ENCODE peak calls at places on chromosomes 5 and 9, in ten cellular contexts. One of them, this sample, is unnamed.

GRCh38 chr5:92353107-92354030 is 970.3 kb upstream of the ARRDC3 start:
- DNase-seq in spleen: no peak
- DNase-seq in CD8-positive, alpha-beta T cell: no peak
- DNase-seq in brain microvascular endothelial cell: no peak
- DNase-seq in cardiac muscle cell: no peak
- DNase-seq in heart left ventricle: no peak
- DNase-seq in heart right ventricle: no peak
- DNase-seq in IMR-90: peak; percentile 64
- DNase-seq in neural progenitor cell: no peak
- DNase-seq in psoas muscle: no peak
- DNase-seq in this sample: no peak

GRCh38 chr5:78537821-78538220 is 110.8 kb downstream of the LHFPL2 start:
- DNase-seq in spleen: no peak
- DNase-seq in CD8-positive, alpha-beta T cell: no peak
- DNase-seq in brain microvascular endothelial cell: peak; percentile 58
- DNase-seq in cardiac muscle cell: peak; percentile 44
- DNase-seq in heart left ventricle: no peak
- DNase-seq in heart right ventricle: no peak
- DNase-seq in IMR-90: peak; percentile 68
- DNase-seq in neural progenitor cell: peak; percentile 64
- DNase-seq in psoas muscle: no peak
- DNase-seq in this sample: peak; percentile 65

GRCh38 chr5:73264626-73265025 is 91.6 kb downstream of the TMEM174 start:
- DNase-seq in spleen: no peak
- DNase-seq in CD8-positive, alpha-beta T cell: no peak
- DNase-seq in brain microvascular endothelial cell: no peak
- DNase-seq in cardiac muscle cell: no peak
- DNase-seq in heart left ventricle: no peak
- DNase-seq in heart right ventricle: no peak
- DNase-seq in IMR-90: no peak
- DNase-seq in neural progenitor cell: no peak
- DNase-seq in psoas muscle: no peak
- DNase-seq in this sample: no peak

GRCh38 chr9:124256517-124257069 is 1.2 kb upstream of the NEK6 start:
- DNase-seq in spleen: peak; percentile 63
- DNase-seq in CD8-positive, alpha-beta T cell: no peak
- DNase-seq in brain microvascular endothelial cell: peak; percentile 87
- DNase-seq in cardiac muscle cell: no peak
- DNase-seq in heart left ventricle: peak; percentile 38
- DNase-seq in heart right ventricle: no peak
- DNase-seq in IMR-90: peak; percentile 86
- DNase-seq in neural progenitor cell: peak; percentile 52
- DNase-seq in psoas muscle: peak; percentile 44
- DNase-seq in this sample: peak; percentile 85

GRCh38 chr5:77155179-77155839 is 55.2 kb upstream of the PDE8B start:
- DNase-seq in spleen: no peak
- DNase-seq in CD8-positive, alpha-beta T cell: no peak
- DNase-seq in brain microvascular endothelial cell: no peak
- DNase-seq in cardiac muscle cell: no peak
- DNase-seq in heart left ventricle: no peak
- DNase-seq in heart right ventricle: no peak
- DNase-seq in IMR-90: no peak
- DNase-seq in neural progenitor cell: no peak
- DNase-seq in psoas muscle: no peak
- DNase-seq in this sample: no peak

GRCh38 chr9:109320338-109320733 is 523 bp downstream of the EPB41L4B start:
- DNase-seq in spleen: no peak
- DNase-seq in CD8-positive, alpha-beta T cell: no peak
- DNase-seq in brain microvascular endothelial cell: no peak
- DNase-seq in cardiac muscle cell: peak; percentile 62
- DNase-seq in heart left ventricle: no peak
- DNase-seq in heart right ventricle: no peak
- DNase-seq in IMR-90: no peak
- DNase-seq in neural progenitor cell: peak; percentile 68
- DNase-seq in psoas muscle: no peak
- DNase-seq in this sample: no peak

GRCh38 chr5:131996210-131997025 is 15.0 kb downstream of the ACSL6 start:
- DNase-seq in spleen: peak; percentile 17
- DNase-seq in CD8-positive, alpha-beta T cell: no peak
- DNase-seq in brain microvascular endothelial cell: no peak
- DNase-seq in cardiac muscle cell: no peak
- DNase-seq in heart left ventricle: no peak
- DNase-seq in heart right ventricle: no peak
- DNase-seq in IMR-90: no peak
- DNase-seq in neural progenitor cell: no peak
- DNase-seq in psoas muscle: peak; percentile 12
- DNase-seq in this sample: no peak

GRCh38 chr9:109331353-109331752 is 10.5 kb upstream of the EPB41L4B start:
- DNase-seq in spleen: no peak
- DNase-seq in CD8-positive, alpha-beta T cell: no peak
- DNase-seq in brain microvascular endothelial cell: no peak
- DNase-seq in cardiac muscle cell: no peak
- DNase-seq in heart left ventricle: no peak
- DNase-seq in heart right ventricle: peak; percentile 46
- DNase-seq in IMR-90: no peak
- DNase-seq in neural progenitor cell: no peak
- DNase-seq in psoas muscle: no peak
- DNase-seq in this sample: peak; percentile 92

GRCh38 chr5:149406203-149406978 is 27.3 kb upstream of the IL17B start:
- DNase-seq in spleen: no peak
- DNase-seq in CD8-positive, alpha-beta T cell: no peak
- DNase-seq in brain microvascular endothelial cell: peak; percentile 90
- DNase-seq in cardiac muscle cell: no peak
- DNase-seq in heart left ventricle: peak; percentile 84
- DNase-seq in heart right ventricle: peak; percentile 68
- DNase-seq in IMR-90: peak; percentile 94
- DNase-seq in neural progenitor cell: peak; percentile 21
- DNase-seq in psoas muscle: peak; percentile 68
- DNase-seq in this sample: no peak

GRCh38 chr5:101679816-101680215 is 616.3 kb downstream of the SLCO4C1 start:
- DNase-seq in spleen: no peak
- DNase-seq in CD8-positive, alpha-beta T cell: no peak
- DNase-seq in brain microvascular endothelial cell: no peak
- DNase-seq in cardiac muscle cell: no peak
- DNase-seq in heart left ventricle: no peak
- DNase-seq in heart right ventricle: no peak
- DNase-seq in IMR-90: no peak
- DNase-seq in neural progenitor cell: no peak
- DNase-seq in psoas muscle: no peak
- DNase-seq in this sample: no peak

GRCh38 chr5:170522211-170523128 is 18.6 kb downstream of the KCNIP1 start:
- DNase-seq in spleen: no peak
- DNase-seq in CD8-positive, alpha-beta T cell: no peak
- DNase-seq in brain microvascular endothelial cell: peak; percentile 14
- DNase-seq in cardiac muscle cell: no peak
- DNase-seq in heart left ventricle: no peak
- DNase-seq in heart right ventricle: no peak
- DNase-seq in IMR-90: no peak
- DNase-seq in neural progenitor cell: no peak
- DNase-seq in psoas muscle: no peak
- DNase-seq in this sample: peak; percentile 76

GRCh38 chr5:32388429-32389111 is 56.0 kb downstream of the ZFR start:
- DNase-seq in spleen: no peak
- DNase-seq in CD8-positive, alpha-beta T cell: no peak
- DNase-seq in brain microvascular endothelial cell: peak; percentile 18
- DNase-seq in cardiac muscle cell: no peak
- DNase-seq in heart left ventricle: no peak
- DNase-seq in heart right ventricle: no peak
- DNase-seq in IMR-90: peak; percentile 79
- DNase-seq in neural progenitor cell: no peak
- DNase-seq in psoas muscle: no peak
- DNase-seq in this sample: no peak

GRCh38 chr5:170273968-170274710 is 23.4 kb downstream of the LCP2 start:
- DNase-seq in spleen: no peak
- DNase-seq in CD8-positive, alpha-beta T cell: no peak
- DNase-seq in brain microvascular endothelial cell: no peak
- DNase-seq in cardiac muscle cell: peak; percentile 69
- DNase-seq in heart left ventricle: no peak
- DNase-seq in heart right ventricle: no peak
- DNase-seq in IMR-90: no peak
- DNase-seq in neural progenitor cell: peak; percentile 55
- DNase-seq in psoas muscle: no peak
- DNase-seq in this sample: peak; percentile 23

GRCh38 chr9:112945620-112946208 is 55.0 kb upstream of the SLC46A2 start:
- DNase-seq in spleen: no peak
- DNase-seq in CD8-positive, alpha-beta T cell: no peak
- DNase-seq in brain microvascular endothelial cell: no peak
- DNase-seq in cardiac muscle cell: no peak
- DNase-seq in heart left ventricle: no peak
- DNase-seq in heart right ventricle: no peak
- DNase-seq in IMR-90: no peak
- DNase-seq in neural progenitor cell: peak; percentile 50
- DNase-seq in psoas muscle: no peak
- DNase-seq in this sample: no peak

GRCh38 chr5:141041427-141041785 is 9.8 kb upstream of the PCDHB1 start:
- DNase-seq in spleen: no peak
- DNase-seq in CD8-positive, alpha-beta T cell: no peak
- DNase-seq in brain microvascular endothelial cell: no peak
- DNase-seq in cardiac muscle cell: no peak
- DNase-seq in heart left ventricle: no peak
- DNase-seq in heart right ventricle: no peak
- DNase-seq in IMR-90: no peak
- DNase-seq in neural progenitor cell: no peak
- DNase-seq in psoas muscle: no peak
- DNase-seq in this sample: no peak
- TF ChIP-seq CTCF in spleen: no peak
- TF ChIP-seq CTCF in CD8-positive, alpha-beta T cell: no peak
- TF ChIP-seq CTCF in brain microvascular endothelial cell: no peak
- TF ChIP-seq CTCF in cardiac muscle cell: no peak
- TF ChIP-seq CTCF in heart left ventricle: no peak
- TF ChIP-seq CTCF in heart right ventricle: no peak
- TF ChIP-seq CTCF in IMR-90: no peak
- TF ChIP-seq CTCF in neural progenitor cell: no peak
- TF ChIP-seq CTCF in psoas muscle: no peak
- TF ChIP-seq CTCF in this sample: peak; percentile 43

DNA sequence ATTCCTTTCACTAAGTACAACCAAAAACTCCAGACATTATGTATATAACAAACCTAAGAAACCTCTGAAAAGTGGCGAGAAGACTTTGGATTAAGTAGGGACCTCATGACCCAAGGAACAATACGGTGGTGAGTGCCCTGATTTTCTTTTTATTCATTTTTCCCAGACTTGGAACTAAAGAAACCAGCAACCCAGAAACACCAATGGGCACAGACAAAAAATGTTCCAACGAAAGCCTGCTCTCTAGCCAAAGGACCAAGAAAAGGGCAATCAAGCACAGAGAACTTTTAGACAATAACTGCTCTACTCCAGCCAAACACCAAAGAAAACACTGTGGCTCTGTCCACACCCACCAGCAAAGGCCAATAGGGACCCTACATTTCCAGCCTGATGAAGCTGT is 66.2 kb upstream of the SSBP2 start:
- DNase-seq in spleen: no peak
- DNase-seq in CD8-positive, alpha-beta T cell: no peak
- DNase-seq in brain microvascular endothelial cell: no peak
- DNase-seq in cardiac muscle cell: no peak
- DNase-seq in heart left ventricle: no peak
- DNase-seq in heart right ventricle: no peak
- DNase-seq in IMR-90: no peak
- DNase-seq in neural progenitor cell: no peak
- DNase-seq in psoas muscle: no peak
- DNase-seq in this sample: no peak
- H3K27ac ChIP-seq in spleen: no peak overlapping the region
- H3K27ac ChIP-seq in CD8-positive, alpha-beta T cell: no peak overlapping the region
- H3K27ac ChIP-seq in brain microvascular endothelial cell: no peak overlapping the region
- H3K27ac ChIP-seq in cardiac muscle cell: no peak overlapping the region
- H3K27ac ChIP-seq in heart left ventricle: no peak overlapping the region
- H3K27ac ChIP-seq in heart right ventricle: no peak overlapping the region
- H3K27ac ChIP-seq in IMR-90: no peak overlapping the region
- H3K27ac ChIP-seq in neural progenitor cell: no peak overlapping the region
- H3K27ac ChIP-seq in psoas muscle: no peak overlapping the region
- H3K27ac ChIP-seq in this sample: no peak overlapping the region

DNA sequence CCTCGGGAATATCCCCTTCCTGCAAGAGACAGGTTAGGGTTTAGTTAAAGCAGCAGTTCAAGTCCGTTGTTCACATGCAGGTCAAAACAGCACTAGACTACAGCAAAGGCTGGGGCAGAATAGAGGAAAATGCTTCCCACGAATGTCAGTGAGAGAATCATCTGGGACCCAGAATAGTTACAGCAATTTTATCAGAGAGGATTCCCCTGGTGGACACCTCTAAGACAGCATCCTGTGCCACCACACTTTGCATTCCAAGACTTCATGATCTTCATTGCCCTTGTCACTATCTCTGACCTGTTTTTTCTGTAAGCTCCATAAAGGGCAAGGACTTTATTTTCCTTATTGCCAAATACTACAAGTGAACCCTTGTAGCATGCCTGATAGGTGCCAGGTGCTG is 12.9 kb downstream of the GRXCR2 start:
- DNase-seq in spleen: no peak
- DNase-seq in CD8-positive, alpha-beta T cell: no peak
- DNase-seq in brain microvascular endothelial cell: no peak
- DNase-seq in cardiac muscle cell: no peak
- DNase-seq in heart left ventricle: no peak
- DNase-seq in heart right ventricle: no peak
- DNase-seq in IMR-90: no peak
- DNase-seq in neural progenitor cell: peak; percentile 4
- DNase-seq in psoas muscle: no peak
- DNase-seq in this sample: no peak
- TF ChIP-seq CTCF in spleen: no peak
- TF ChIP-seq CTCF in CD8-positive, alpha-beta T cell: no peak
- TF ChIP-seq CTCF in brain microvascular endothelial cell: peak; percentile 45
- TF ChIP-seq CTCF in cardiac muscle cell: peak; percentile 11
- TF ChIP-seq CTCF in heart left ventricle: no peak
- TF ChIP-seq CTCF in heart right ventricle: no peak
- TF ChIP-seq CTCF in IMR-90: peak; percentile 1
- TF ChIP-seq CTCF in neural progenitor cell: peak; percentile 40
- TF ChIP-seq CTCF in psoas muscle: no peak
- TF ChIP-seq CTCF in this sample: peak; percentile 8

DNA sequence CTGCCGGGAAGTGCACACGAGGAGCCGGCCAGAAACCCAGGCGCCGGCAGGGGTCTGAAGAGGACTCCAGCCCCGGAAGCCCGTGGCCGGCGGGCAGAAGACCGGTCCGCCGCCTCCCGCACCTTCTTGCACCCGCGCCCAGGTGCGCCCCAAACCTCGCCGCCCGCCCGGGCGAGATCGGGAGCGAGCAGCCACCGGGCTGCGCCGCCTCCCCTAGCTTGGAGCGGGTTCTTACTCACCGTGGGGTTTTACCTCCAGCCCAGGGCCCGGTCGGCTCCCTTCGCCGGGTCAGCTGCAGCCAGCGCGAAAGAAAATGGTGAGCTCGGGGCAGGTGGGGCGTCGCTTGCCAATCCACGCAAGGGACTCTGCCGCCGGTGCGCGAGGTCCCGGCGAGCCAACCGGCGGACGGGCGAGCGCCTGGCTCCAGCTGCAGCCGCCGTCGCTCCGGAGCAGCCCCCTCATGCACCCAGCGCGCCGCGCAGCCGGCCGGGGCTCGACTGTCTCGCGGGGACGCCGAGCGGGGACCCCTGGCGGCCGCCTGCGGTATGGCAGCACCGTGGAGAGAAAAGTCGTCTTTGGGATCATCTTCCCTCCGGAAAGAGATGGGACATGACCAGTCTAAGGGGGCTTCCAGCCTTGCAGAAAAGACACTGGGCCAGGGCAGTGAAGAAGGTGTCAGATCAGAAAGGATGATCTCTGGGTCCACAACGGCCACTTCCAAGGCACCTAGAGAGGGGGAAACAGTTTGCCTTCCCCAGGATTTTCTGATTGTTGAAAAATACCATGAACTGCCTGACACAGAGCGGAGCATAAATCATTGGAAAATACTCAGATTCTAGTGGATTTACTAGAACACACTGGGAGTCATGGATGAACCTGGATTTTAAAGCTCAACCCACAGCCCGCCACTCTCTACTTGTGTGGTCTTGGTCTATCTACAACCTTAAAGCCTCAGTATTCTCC is at the start of gene MOB3B:
- DNase-seq in spleen: peak; percentile 97
- DNase-seq in CD8-positive, alpha-beta T cell: peak; percentile 49
- DNase-seq in brain microvascular endothelial cell: peak; percentile 48
- DNase-seq in cardiac muscle cell: peak; percentile 87
- DNase-seq in heart left ventricle: peak; percentile 93
- DNase-seq in heart right ventricle: peak; percentile 88
- DNase-seq in IMR-90: peak; percentile 50
- DNase-seq in neural progenitor cell: peak; percentile 91
- DNase-seq in psoas muscle: peak; percentile 93
- DNase-seq in this sample: peak; percentile 79
- H3K27ac ChIP-seq in spleen: peak within 1 kb of the TSS; percentile 92
- H3K27ac ChIP-seq in CD8-positive, alpha-beta T cell: no peak within 1 kb of the TSS
- H3K27ac ChIP-seq in brain microvascular endothelial cell: no peak within 1 kb of the TSS
- H3K27ac ChIP-seq in cardiac muscle cell: no peak within 1 kb of the TSS
- H3K27ac ChIP-seq in heart left ventricle: peak within 1 kb of the TSS; percentile 80
- H3K27ac ChIP-seq in heart right ventricle: peak within 1 kb of the TSS; percentile 77
- H3K27ac ChIP-seq in IMR-90: no peak within 1 kb of the TSS
- H3K27ac ChIP-seq in neural progenitor cell: peak within 1 kb of the TSS; percentile 58
- H3K27ac ChIP-seq in psoas muscle: peak within 1 kb of the TSS; percentile 77
- H3K27ac ChIP-seq in this sample: peak within 1 kb of the TSS; percentile 97

This sample was measured in RWPE1.